ENCODE peak calls at places on chromosome 2, in ten cellular contexts. G is AG04449; M is amniotic stem cell; W is tibial nerve; L is mesothelial cell of epicardium; X is CD8-positive, alpha-beta memory T cell; I is GM06990; H is PC-9; Y is GM12865; S is H9. R is an unnamed sample.

GRCh38 chr2:239630618-239631286 is 229.9 kb upstream of the HDAC4 start:
- DNase-seq in G (peak), M (no peak), W (peak), L (no peak), X (no peak), I (no peak), H (peak), Y (no peak), S (no peak), R (no peak)

GRCh38 chr2:239845968-239846367 is 179.2 kb downstream of the NDUFA10 start:
- DNase-seq in G (no peak), M (no peak), W (no peak), L (no peak), X (no peak), I (no peak), H (no peak), Y (no peak), S (no peak), R (no peak)

GRCh38 chr2:239956818-239957261 is 68.3 kb downstream of the NDUFA10 start:
- DNase-seq in G (no peak), M (no peak), W (no peak), L (no peak), X (peak), I (no peak), H (no peak), Y (no peak), S (no peak), R (no peak)

GRCh38 chr2:29459445-29460179 is 344.4 kb downstream of the CLIP4 start:
- DNase-seq in G (peak), M (peak), W (no peak), L (no peak), X (no peak), I (no peak), H (no peak), Y (no peak), S (no peak), R (no peak)

GRCh38 chr2:25369439-25369838 is 27.7 kb upstream of the DNMT3A start:
- DNase-seq in G (no peak), M (no peak), W (no peak), L (no peak), X (no peak), I (no peak), H (no peak), Y (no peak), S (no peak), R (no peak)

GRCh38 chr2:120899373-120899772 is 163.7 kb downstream of the GLI2 start:
- DNase-seq in G (no peak), M (no peak), W (no peak), L (no peak), X (peak), I (no peak), H (no peak), Y (no peak), S (no peak), R (no peak)

GRCh38 chr2:225025917-225026571 is 16.2 kb downstream of the DOCK10 start:
- DNase-seq in G (peak), M (no peak), W (no peak), L (no peak), X (no peak), I (no peak), H (peak), Y (no peak), S (no peak), R (no peak)

GRCh38 chr2:85765081-85765731 is 11.4 kb downstream of the ATOH8 start:
- DNase-seq in G (no peak), M (no peak), W (no peak), L (peak), X (no peak), I (no peak), H (peak), Y (no peak), S (peak), R (peak)

GRCh38 chr2:50084086-50084843 is 930.0 kb upstream of the FSHR start:
- DNase-seq in G (no peak), M (no peak), W (no peak), L (no peak), X (no peak), I (no peak), H (no peak), Y (no peak), S (no peak), R (no peak)

GRCh38 chr2:102251042-102251848 is 60.1 kb upstream of the IL1RL1 start:
- DNase-seq in G (no peak), M (no peak), W (no peak), L (peak), X (peak), I (peak), H (peak), Y (peak), S (peak), R (peak)

GRCh38 chr2:180890781-180891180 is 89.6 kb upstream of the UBE2E3 start:
- DNase-seq in G (no peak), M (no peak), W (no peak), L (no peak), X (no peak), I (no peak), H (no peak), Y (no peak), S (no peak), R (no peak)

GRCh38 chr2:97784953-97785352 is 71.6 kb downstream of the ZAP70 start:
- DNase-seq in G (no peak), M (no peak), W (no peak), L (no peak), X (no peak), I (no peak), H (no peak), Y (no peak), S (no peak), R (no peak)

GRCh38 chr2:8620611-8621382 is 61.1 kb upstream of the ID2 start:
- DNase-seq in G (no peak), M (no peak), W (no peak), L (no peak), X (no peak), I (no peak), H (no peak), Y (no peak), S (no peak), R (no peak)

GRCh38 chr2:240572141-240573031 is 4.1 kb downstream of the RNPEPL1 start:
- DNase-seq in G (no peak), M (no peak), W (no peak), L (no peak), X (peak), I (no peak), H (no peak), Y (no peak), S (no peak), R (no peak)

GRCh38 chr2:58899692-58900091 is 658.6 kb upstream of the FANCL start:
- DNase-seq in G (peak), M (peak), W (no peak), L (no peak), X (no peak), I (no peak), H (no peak), Y (no peak), S (no peak), R (no peak)